ENCODE peak calls at places on chromosomes 1 and 21, in nine cellular contexts. H is PC-3, Y is fibroblast of the aortic adventitia, C is body of pancreas, E is hepatocyte, Q is astrocyte of the spinal cord, B is colonic mucosa, S is mucosa of descending colon, A is astrocyte of the cerebellum. Z is an unnamed sample.

GRCh38 chr1:236568285-236568894 is 35.9 kb downstream of the HEATR1 start:
- DNase-seq in H (no peak), Y (peak), C (no peak), E (no peak), Q (peak), B (no peak), S (no peak), A (no peak), Z (no peak)

GRCh38 chr1:189606047-189606446 is 871.6 kb downstream of the BRINP3 start:
- DNase-seq in H (peak), Y (no peak), C (no peak), E (no peak), Q (no peak), B (no peak), S (no peak), A (no peak), Z (no peak)

GRCh38 chr21:16709866-16710550 is 802.8 kb upstream of the CXADR start:
- DNase-seq in H (no peak), Y (peak), C (peak), E (no peak), Q (peak), B (no peak), S (no peak), A (no peak), Z (no peak)

GRCh38 chr1:44481701-44482100 is 76.6 kb downstream of the RNF220 start:
- DNase-seq in H (no peak), Y (no peak), C (no peak), E (no peak), Q (no peak), B (no peak), S (no peak), A (no peak), Z (no peak)

GRCh38 chr1:67888707-67889106 is 55.4 kb upstream of the GNG12 start:
- DNase-seq in H (no peak), Y (no peak), C (no peak), E (no peak), Q (peak), B (no peak), S (no peak), A (peak), Z (no peak)

GRCh38 chr1:22861764-22862440 is 110.8 kb downstream of the LACTBL1 start:
- DNase-seq in H (peak), Y (peak), C (peak), E (peak), Q (peak), B (peak), S (no peak), A (peak), Z (no peak)

GRCh38 chr1:27428316-27429028 is 36.0 kb downstream of the GPR3 start:
- DNase-seq in H (no peak), Y (peak), C (peak), E (peak), Q (no peak), B (no peak), S (no peak), A (no peak), Z (peak)

GRCh38 chr1:7400566-7400965 is 370.5 kb upstream of the VAMP3 start:
- DNase-seq in H (no peak), Y (no peak), C (no peak), E (no peak), Q (no peak), B (no peak), S (no peak), A (no peak), Z (no peak)

GRCh38 chr1:88650676-88651418 is 33.2 kb upstream of the PKN2 start:
- DNase-seq in H (no peak), Y (peak), C (no peak), E (peak), Q (no peak), B (no peak), S (no peak), A (no peak), Z (no peak)

GRCh38 chr1:27773732-27774445 is 870 bp downstream of the STX12 start:
- DNase-seq in H (peak), Y (peak), C (peak), E (no peak), Q (peak), B (no peak), S (no peak), A (no peak), Z (no peak)

GRCh38 chr1:14421295-14421976 is 177.0 kb upstream of the KAZN start:
- DNase-seq in H (no peak), Y (no peak), C (no peak), E (no peak), Q (no peak), B (no peak), S (no peak), A (no peak), Z (no peak)

GRCh38 chr21:35953570-35953969 is 106.8 kb downstream of the SETD4 start:
- DNase-seq in H (peak), Y (peak), C (no peak), E (peak), Q (peak), B (peak), S (no peak), A (no peak), Z (no peak)

GRCh38 chr1:223702735-223703667 is 9.3 kb upstream of the CAPN2 start:
- DNase-seq in H (peak), Y (no peak), C (no peak), E (no peak), Q (peak), B (no peak), S (no peak), A (no peak), Z (no peak)

GRCh38 chr1:224353975-224354930 is 2.4 kb upstream of the CNIH4 start:
- DNase-seq in H (no peak), Y (no peak), C (no peak), E (peak), Q (no peak), B (no peak), S (no peak), A (no peak), Z (no peak)

GRCh38 chr1:55214903-55215193 is 316 bp downstream of the USP24 start:
- DNase-seq in H (no peak), Y (no peak), C (peak), E (peak), Q (peak), B (peak), S (peak), A (no peak), Z (no peak)

GRCh38 chr1:234535763-234536515 is 57.0 kb upstream of the TARBP1 start:
- DNase-seq in H (no peak), Y (peak), C (peak), E (peak), Q (peak), B (peak), S (peak), A (no peak), Z (no peak)

GRCh38 chr21:36859744-36860501 is 106.5 kb downstream of the HLCS start:
- DNase-seq in H (peak), Y (no peak), C (peak), E (peak), Q (peak), B (peak), S (peak), A (no peak), Z (peak)

GRCh38 chr1:215888159-215888558 is 321.1 kb downstream of the KCTD3 start:
- DNase-seq in H (peak), Y (no peak), C (no peak), E (no peak), Q (peak), B (no peak), S (no peak), A (no peak), Z (no peak)

GRCh38 chr1:2624735-2625300 is 8.0 kb downstream of the MMEL1 start:
- DNase-seq in H (no peak), Y (no peak), C (no peak), E (no peak), Q (no peak), B (no peak), S (no peak), A (no peak), Z (no peak)

GRCh38 chr1:80640978-80641377 is 1159.8 kb upstream of the ADGRL2 start:
- DNase-seq in H (no peak), Y (no peak), C (no peak), E (no peak), Q (no peak), B (no peak), S (no peak), A (no peak), Z (no peak)

GRCh38 chr1:108121361-108122143 is 78.6 kb downstream of the SLC25A24 start:
- DNase-seq in H (no peak), Y (no peak), C (no peak), E (peak), Q (peak), B (no peak), S (no peak), A (no peak), Z (no peak)

GRCh38 chr21:46404306-46404705 is 54.4 kb upstream of the DIP2A start:
- DNase-seq in H (no peak), Y (no peak), C (no peak), E (no peak), Q (no peak), B (no peak), S (no peak), A (no peak), Z (no peak)

GRCh38 chr21:36545776-36546511 is 66.0 kb upstream of the CLDN14 start:
- DNase-seq in H (no peak), Y (peak), C (no peak), E (no peak), Q (no peak), B (no peak), S (no peak), A (no peak), Z (no peak)

GRCh38 chr1:205668951-205669340 is 11.4 kb downstream of the SLC45A3 start:
- DNase-seq in H (no peak), Y (no peak), C (no peak), E (no peak), Q (no peak), B (peak), S (no peak), A (no peak), Z (no peak)

GRCh38 chr1:12067900-12068821 is 5.1 kb downstream of the TNFRSF8 start:
- DNase-seq in H (no peak), Y (peak), C (peak), E (peak), Q (peak), B (no peak), S (no peak), A (no peak), Z (peak)

GRCh38 chr1:21383785-21384401 is 56.0 kb upstream of the NBPF3 start:
- DNase-seq in H (no peak), Y (peak), C (no peak), E (no peak), Q (no peak), B (no peak), S (no peak), A (no peak), Z (no peak)

GRCh38 chr1:88979749-88980116 is 12.7 kb downstream of the KYAT3 start:
- DNase-seq in H (no peak), Y (no peak), C (peak), E (no peak), Q (no peak), B (no peak), S (no peak), A (no peak), Z (no peak)

GRCh38 chr21:14486869-14487268 is 59.2 kb downstream of the SAMSN1 start:
- DNase-seq in H (no peak), Y (no peak), C (no peak), E (no peak), Q (no peak), B (no peak), S (no peak), A (no peak), Z (no peak)

GRCh38 chr21:39182484-39183271 is 573 bp downstream of the PSMG1 start:
- DNase-seq in H (peak), Y (peak), C (no peak), E (no peak), Q (peak), B (peak), S (no peak), A (no peak), Z (no peak)

GRCh38 chr1:54710841-54711240 is 4.8 kb upstream of the TTC4 start:
- DNase-seq in H (no peak), Y (no peak), C (no peak), E (no peak), Q (no peak), B (no peak), S (no peak), A (no peak), Z (no peak)

GRCh38 chr1:206469933-206470691 is at the start of gene IKBKE:
- DNase-seq in H (peak), Y (peak), C (peak), E (peak), Q (peak), B (peak), S (peak), A (no peak), Z (peak)

GRCh38 chr1:192476802-192477298 is 98.7 kb upstream of the RGS1 start:
- DNase-seq in H (peak), Y (peak), C (peak), E (no peak), Q (peak), B (no peak), S (no peak), A (no peak), Z (no peak)

GRCh38 chr1:242523968-242524570 is 428 bp downstream of the PLD5 start:
- DNase-seq in H (peak), Y (no peak), C (peak), E (peak), Q (peak), B (no peak), S (peak), A (no peak), Z (no peak)

GRCh38 chr1:227733751-227734545 is 1.2 kb downstream of the JMJD4 start:
- DNase-seq in H (peak), Y (no peak), C (no peak), E (no peak), Q (no peak), B (no peak), S (no peak), A (no peak), Z (no peak)

GRCh38 chr1:23168079-23168461 is 586 bp downstream of the LUZP1 start:
- DNase-seq in H (no peak), Y (no peak), C (peak), E (peak), Q (no peak), B (peak), S (peak), A (no peak), Z (no peak)

GRCh38 chr1:6465461-6466005 is 440 bp downstream of the TNFRSF25 start:
- DNase-seq in H (no peak), Y (no peak), C (no peak), E (no peak), Q (no peak), B (no peak), S (no peak), A (no peak), Z (no peak)

GRCh38 chr1:200877839-200878551 is 5.2 kb downstream of the GPR25 start:
- DNase-seq in H (no peak), Y (no peak), C (no peak), E (no peak), Q (no peak), B (no peak), S (no peak), A (no peak), Z (peak)

DNA sequence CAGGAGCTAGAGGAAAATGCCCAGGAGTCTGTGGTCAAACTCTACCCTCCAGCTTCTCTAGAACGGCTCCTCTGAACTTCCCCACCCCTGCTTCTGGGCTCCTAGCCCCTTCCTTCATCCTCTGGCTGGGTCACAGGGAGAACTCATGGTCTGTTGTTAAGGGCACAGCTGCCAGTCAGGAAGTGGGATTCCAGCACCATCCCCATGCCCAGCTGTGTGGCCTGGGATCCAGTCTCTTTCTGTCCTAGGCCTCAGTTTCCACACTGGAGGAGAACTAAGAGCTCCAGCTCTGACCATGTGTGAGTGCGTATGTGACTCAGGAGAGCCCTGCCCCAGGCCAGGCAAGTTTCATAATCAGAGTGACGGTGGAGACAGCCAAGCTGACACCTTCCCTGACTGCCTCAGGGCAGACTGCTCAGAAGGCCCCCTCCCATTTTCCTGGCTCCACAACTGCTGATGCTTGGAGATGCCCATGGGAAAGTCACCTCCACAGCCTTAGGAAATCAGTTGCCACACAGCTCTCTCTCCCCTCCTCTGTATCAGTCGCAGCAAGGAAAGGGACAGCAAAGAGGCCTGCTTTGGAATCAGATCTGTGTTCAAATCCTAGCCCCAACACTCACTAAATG is 1.8 kb downstream of the IGSF8 start:
- DNase-seq in H (peak), Y (peak), C (no peak), E (peak), Q (no peak), B (no peak), S (no peak), A (no peak), Z (no peak)
- H3K4me3 ChIP-seq in H (peak), Y (no peak), C (no peak), E (no peak), Q (no peak), B (no peak), S (no peak), A (no peak), Z (no peak)

DNA sequence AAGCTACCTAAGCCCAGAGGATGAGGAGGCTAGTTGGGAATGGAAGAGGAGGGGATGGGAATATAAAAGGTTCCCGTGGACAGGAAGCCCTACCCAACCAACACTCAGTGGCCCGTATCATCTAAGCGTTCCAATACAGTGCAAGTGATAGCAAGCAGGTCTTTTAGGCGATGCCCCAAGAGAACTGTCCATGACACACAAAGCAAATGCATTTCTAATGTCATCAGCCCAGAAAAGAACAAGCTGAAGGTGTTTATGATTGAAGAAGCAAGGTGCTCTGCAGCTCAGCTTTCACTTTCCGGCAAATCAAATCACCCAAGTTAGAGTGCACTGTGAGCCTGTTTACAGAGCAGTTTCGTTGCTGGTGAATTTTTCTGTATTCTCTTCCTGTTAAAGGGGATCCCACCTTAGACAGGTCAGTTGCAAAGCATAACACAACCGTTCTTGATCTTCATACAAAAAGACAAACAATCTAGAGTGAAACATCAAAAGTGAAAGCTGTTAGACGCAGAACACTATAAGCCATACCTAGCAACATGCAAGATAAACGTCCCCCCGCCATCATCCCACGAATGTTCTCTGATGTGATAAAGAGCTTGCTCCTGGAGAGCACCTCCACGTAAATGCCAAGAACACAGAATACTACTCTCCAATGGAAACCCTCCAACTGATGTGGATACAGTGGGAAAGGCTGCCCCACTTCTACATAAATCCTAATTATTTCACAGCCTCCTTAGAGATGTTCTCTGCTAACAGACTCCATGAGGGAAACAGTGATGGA is 54.0 kb downstream of the PGBD5 start:
- DNase-seq in H (no peak), Y (no peak), C (no peak), E (no peak), Q (no peak), B (no peak), S (no peak), A (no peak), Z (no peak)
- H3K4me3 ChIP-seq in H (no peak), Y (no peak), C (no peak), E (no peak), Q (no peak), B (peak), S (no peak), A (no peak), Z (no peak)

GRCh38 chr1:45922374-45922773 is 119.0 kb downstream of the MAST2 start:
- DNase-seq in H (no peak), Y (no peak), C (no peak), E (no peak), Q (no peak), B (no peak), S (no peak), A (no peak), Z (no peak)
- H3K4me3 ChIP-seq in H (no peak), Y (no peak), C (no peak), E (no peak), Q (no peak), B (no peak), S (no peak), A (no peak), Z (no peak)

DNA sequence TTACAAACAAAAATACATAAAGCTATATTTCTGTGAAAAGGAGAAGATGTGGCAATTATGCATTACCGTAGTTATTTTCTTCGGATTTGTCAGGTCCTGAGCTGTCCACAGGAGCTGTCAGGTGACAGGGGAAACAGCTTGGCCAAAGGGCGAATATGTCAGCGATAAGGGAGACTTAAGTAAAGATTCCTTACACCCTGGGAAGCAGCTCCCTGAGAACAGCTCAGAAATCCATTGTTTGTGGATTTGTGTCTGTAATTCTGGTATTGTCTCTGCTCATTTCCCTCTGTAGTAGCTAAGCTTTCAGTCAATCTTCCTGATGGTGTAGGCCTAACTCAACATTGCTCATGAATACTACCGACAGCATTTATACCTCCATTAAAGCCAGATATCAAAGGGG is 7.1 kb upstream of the CD34 start:
- DNase-seq in H (no peak), Y (no peak), C (no peak), E (peak), Q (no peak), B (no peak), S (no peak), A (no peak), Z (no peak)
- H3K4me3 ChIP-seq in H (no peak), Y (no peak), C (no peak), E (no peak), Q (no peak), B (no peak), S (no peak), A (no peak), Z (no peak)

Z was measured in Jurkat, Clone E6-1.